ENCODE peak calls at places on chromosomes 5 and 9, in seven cellular contexts. G is HT-29; J is tibial artery; Z is stimulated activated CD4-positive, alpha-beta T cell treated with anti-CD3 and anti-CD28 coated beads, TNF-alpha, amount 100 ng/mL, for 1 hour; U is effector CD4-positive, alpha-beta T cell; R is pulmonary artery endothelial cell; E is HFFc6. P is an unnamed sample.

GRCh38 chr5:53362521-53362941 is 117.9 kb upstream of the FST start:
- DNase-seq in Z (no peak), E (peak), G (no peak), R (peak), J (no peak), U (no peak), P (peak)

GRCh38 chr5:96690906-96691305 is 28.7 kb downstream of the CAST start:
- DNase-seq in Z (no peak), J (no peak), G (no peak), U (no peak), R (no peak), E (no peak), P (no peak)

GRCh38 chr9:81022177-81022576 is 667.2 kb downstream of the TLE1 start:
- DNase-seq in R (no peak), Z (no peak), J (no peak), E (no peak), G (no peak), U (no peak), P (no peak)

GRCh38 chr5:53487436-53487835 is 7.0 kb downstream of the FST start:
- DNase-seq in E (no peak), G (no peak), J (no peak), Z (no peak), R (no peak), U (no peak), P (no peak)

GRCh38 chr5:446864-447263 is 3.9 kb downstream of the EXOC3 start:
- DNase-seq in E (peak), Z (no peak), U (no peak), J (peak), G (peak), R (no peak), P (no peak)

GRCh38 chr9:124202447-124202971 is 55.2 kb upstream of the NEK6 start:
- DNase-seq in U (no peak), E (no peak), Z (peak), R (no peak), G (no peak), J (peak), P (no peak)

GRCh38 chr5:39072915-39073758 is 1.1 kb downstream of the RICTOR start:
- DNase-seq in E (peak), G (peak), J (peak), Z (peak), U (peak), R (no peak), P (no peak)

GRCh38 chr5:154850255-154851062 is at the start of gene FAXDC2:
- DNase-seq in G (no peak), Z (no peak), U (no peak), R (peak), E (peak), J (peak), P (no peak)

GRCh38 chr5:173670130-173670591 is 53.7 kb upstream of the BOD1 start:
- DNase-seq in U (no peak), R (no peak), G (no peak), E (peak), J (no peak), Z (no peak), P (no peak)

GRCh38 chr9:13049223-13049622 is 230.3 kb downstream of the MPDZ start:
- DNase-seq in E (no peak), U (no peak), J (no peak), R (no peak), G (no peak), Z (no peak), P (no peak)

GRCh38 chr9:132168347-132168746 is 6.5 kb downstream of the NTNG2 start:
- DNase-seq in Z (no peak), R (no peak), J (no peak), E (no peak), U (no peak), G (no peak), P (no peak)

GRCh38 chr9:16461851-16462250 is 408.6 kb downstream of the BNC2 start:
- DNase-seq in R (no peak), G (no peak), U (no peak), E (no peak), J (no peak), Z (no peak), P (no peak)

GRCh38 chr5:149063017-149063687 is at the start of gene SH3TC2:
- DNase-seq in Z (no peak), R (no peak), U (no peak), G (peak), J (no peak), E (peak), P (no peak)

GRCh38 chr9:95007470-95007869 is 281.0 kb downstream of the AOPEP start:
- DNase-seq in Z (no peak), G (peak), J (no peak), R (no peak), U (no peak), E (no peak), P (no peak)

GRCh38 chr5:56506586-56506985 is 273.5 kb upstream of the ANKRD55 start:
- DNase-seq in E (peak), Z (no peak), J (no peak), R (no peak), U (no peak), G (no peak), P (no peak)

GRCh38 chr9:105958587-105958986 is 264.2 kb downstream of the TMEM38B start:
- DNase-seq in J (no peak), G (no peak), E (no peak), R (no peak), U (no peak), Z (no peak), P (no peak)

GRCh38 chr5:87147441-87147840 is 120.2 kb upstream of the RASA1 start:
- DNase-seq in Z (no peak), U (no peak), E (peak), G (no peak), J (no peak), R (no peak), P (no peak)

GRCh38 chr5:87347272-87347671 is 65.5 kb downstream of the CCNH start:
- DNase-seq in R (no peak), G (no peak), U (no peak), J (no peak), Z (no peak), E (peak), P (no peak)

GRCh38 chr9:4579011-4579410 is 83.1 kb upstream of the PLPP6 start:
- DNase-seq in U (no peak), G (no peak), Z (no peak), E (no peak), R (no peak), J (no peak), P (no peak)

GRCh38 chr5:44332360-44332971 is 56.8 kb downstream of the FGF10 start:
- DNase-seq in J (no peak), E (peak), U (no peak), Z (no peak), G (peak), R (peak), P (peak)

GRCh38 chr9:115118471-115119156 is 657 bp upstream of the TNC start:
- DNase-seq in G (peak), U (no peak), R (no peak), Z (no peak), J (peak), E (peak), P (no peak)

GRCh38 chr5:69451941-69452652 is 37.2 kb downstream of the MARVELD2 start:
- DNase-seq in U (no peak), G (peak), R (no peak), E (no peak), Z (no peak), J (no peak), P (no peak)

GRCh38 chr5:138737494-138738265 is 15.5 kb upstream of the CTNNA1 start:
- DNase-seq in J (no peak), U (no peak), R (no peak), Z (no peak), E (no peak), G (no peak), P (no peak)

GRCh38 chr5:80705801-80706200 is 51.0 kb upstream of the DHFR start:
- DNase-seq in R (no peak), E (no peak), Z (no peak), J (no peak), G (no peak), U (no peak), P (no peak)

GRCh38 chr9:108070861-108071260 is 581.3 kb upstream of the KLF4 start:
- DNase-seq in R (no peak), J (no peak), E (no peak), U (no peak), G (no peak), Z (no peak), P (no peak)

GRCh38 chr9:114223564-114224246 is 68.4 kb downstream of the COL27A1 start:
- DNase-seq in R (peak), E (peak), Z (no peak), U (no peak), J (no peak), G (peak), P (peak)

GRCh38 chr5:100827481-100827889 is 75.6 kb downstream of the ST8SIA4 start:
- DNase-seq in U (no peak), E (no peak), Z (no peak), J (no peak), R (no peak), G (peak), P (no peak)

GRCh38 chr5:153807796-153808195 is 230.9 kb downstream of the FAM114A2 start:
- DNase-seq in G (no peak), R (no peak), U (no peak), E (no peak), J (no peak), Z (no peak), P (no peak)

GRCh38 chr5:42912184-42912766 is 100.6 kb upstream of the SELENOP start:
- DNase-seq in E (peak), R (peak), Z (peak), G (peak), J (no peak), U (peak), P (peak)

GRCh38 chr9:89037891-89038290 is 46.6 kb downstream of the S1PR3 start:
- DNase-seq in J (no peak), R (no peak), G (no peak), Z (no peak), E (no peak), U (no peak), P (no peak)

GRCh38 chr5:55671975-55672374 is 40.1 kb downstream of the SLC38A9 start:
- DNase-seq in G (no peak), R (no peak), U (no peak), E (no peak), Z (no peak), J (no peak), P (no peak)

GRCh38 chr9:1013018-1013417 is 36.6 kb downstream of the DMRT3 start:
- DNase-seq in G (no peak), Z (no peak), E (no peak), J (no peak), U (no peak), R (no peak), P (no peak)

GRCh38 chr5:133820516-133820915 is 147.9 kb downstream of the C5orf15 start:
- DNase-seq in G (no peak), E (no peak), J (no peak), Z (no peak), R (no peak), U (no peak), P (no peak)

GRCh38 chr5:43315262-43315661 is 2.0 kb upstream of the HMGCS1 start:
- DNase-seq in G (peak), Z (no peak), E (peak), U (no peak), J (no peak), R (no peak), P (no peak)

GRCh38 chr9:90287567-90288274 is 354.9 kb downstream of the DIRAS2 start:
- DNase-seq in Z (no peak), E (no peak), J (no peak), U (no peak), G (no peak), R (no peak), P (no peak)

GRCh38 chr5:172905771-172906170 is 53.5 kb upstream of the RPL26L1 start:
- DNase-seq in E (no peak), R (no peak), J (no peak), G (no peak), U (no peak), Z (no peak), P (no peak)

GRCh38 chr9:3401556-3401955 is 124.2 kb downstream of the RFX3 start:
- DNase-seq in E (no peak), R (no peak), G (no peak), Z (no peak), U (no peak), J (no peak), P (no peak)

GRCh38 chr9:116156621-116157314 is 3.2 kb downstream of the PAPPA start:
- DNase-seq in Z (no peak), R (no peak), E (peak), G (peak), J (peak), U (no peak), P (no peak)

GRCh38 chr5:55062039-55062779 is 38.2 kb downstream of the GZMK start:
- DNase-seq in E (no peak), U (peak), J (no peak), R (no peak), G (no peak), Z (peak), P (no peak)

P was measured in glomerular endothelial cell.